ENCODE peak calls at places on chromosomes 13 and 19, in eight cellular contexts. U, E, N, J, Z, C, M and X are unnamed samples.

GRCh38 chr13:36673838-36674326 is at the start of gene SERTM1:
- DNase-seq in U (no peak), E (peak), N (peak), J (no peak), Z (peak), C (peak), M (peak), X (peak)

GRCh38 chr13:48304132-48304876 is 753 bp downstream of the RB1 start:
- DNase-seq in U (no peak), E (peak), N (no peak), J (no peak), Z (peak), C (peak), M (no peak), X (no peak)

GRCh38 chr13:61536443-61536842 is 120.8 kb upstream of the PCDH20 start:
- DNase-seq in U (no peak), E (no peak), N (no peak), J (no peak), Z (no peak), C (no peak), M (no peak), X (no peak)

GRCh38 chr19:35309481-35310279 is 17.7 kb downstream of the MAG start:
- DNase-seq in U (no peak), E (peak), N (no peak), J (no peak), Z (no peak), C (peak), M (no peak), X (no peak)

GRCh38 chr19:3590991-3591659 is 5.8 kb downstream of the GIPC3 start:
- DNase-seq in U (no peak), E (no peak), N (no peak), J (no peak), Z (no peak), C (no peak), M (no peak), X (no peak)

GRCh38 chr13:110925023-110925608 is 10.2 kb upstream of the ANKRD10 start:
- DNase-seq in U (no peak), E (peak), N (peak), J (no peak), Z (peak), C (peak), M (no peak), X (no peak)

GRCh38 chr13:39612023-39612637 is 9.1 kb upstream of the LHFPL6 start:
- DNase-seq in U (no peak), E (peak), N (peak), J (peak), Z (peak), C (peak), M (peak), X (no peak)

GRCh38 chr19:15299568-15300409 is 32.5 kb downstream of the BRD4 start:
- DNase-seq in U (no peak), E (no peak), N (no peak), J (no peak), Z (no peak), C (no peak), M (no peak), X (no peak)

GRCh38 chr19:51141181-51141580 is 920 bp upstream of the SIGLEC7 start:
- DNase-seq in U (no peak), E (no peak), N (no peak), J (no peak), Z (no peak), C (no peak), M (no peak), X (no peak)